ENCODE peak calls at places on chromosomes 6 and 20, in four cellular contexts. E, F, K and Y are unnamed samples.

GRCh38 chr6:100035873-100036653 is 42.0 kb upstream of the MCHR2 start:
- DNase-seq in F (no peak), E (no peak), K (no peak), Y (no peak)

GRCh38 chr6:34714663-34715062 is 18.1 kb upstream of the ILRUN start:
- DNase-seq in K (no peak), E (no peak), F (peak; percentile 33), Y (no peak)

GRCh38 chr20:37727247-37727956 is 33.6 kb downstream of the CTNNBL1 start:
- DNase-seq in K (peak; percentile 58), E (no peak), F (peak; percentile 40), Y (no peak)

GRCh38 chr6:138931660-138932059 is 56.4 kb downstream of the REPS1 start:
- DNase-seq in F (no peak), K (no peak), E (no peak), Y (no peak)

GRCh38 chr6:30543824-30544223 is 12.5 kb downstream of the GNL1 start:
- DNase-seq in K (no peak), F (no peak), E (no peak), Y (no peak)

GRCh38 chr20:4076671-4077070 is 61.3 kb upstream of the RNF24 start:
- DNase-seq in K (peak; percentile 90), F (peak; percentile 85), E (no peak), Y (peak; percentile 76)

GRCh38 chr6:109237082-109237985 is 142.0 kb downstream of the CEP57L1 start:
- DNase-seq in E (no peak), K (peak; percentile 65), F (peak; percentile 40), Y (no peak)

GRCh38 chr20:29443819-29444218 is 1813.6 kb upstream of the DEFB115 start:
- DNase-seq in F (no peak), K (no peak), E (no peak), Y (no peak)

GRCh38 chr6:107716688-107717089 is 107.4 kb downstream of the SCML4 start:
- DNase-seq in F (peak; percentile 40), K (peak; percentile 23), E (no peak), Y (peak; percentile 68)

GRCh38 chr20:36311854-36312723 is 6.0 kb downstream of the DLGAP4 start:
- DNase-seq in E (no peak), K (no peak), F (no peak), Y (no peak)

GRCh38 chr20:64108731-64109389 is 1.5 kb upstream of the NPBWR2 start:
- DNase-seq in K (no peak), F (no peak), E (peak; percentile 3), Y (no peak)

GRCh38 chr20:32973077-32973717 is 31.0 kb downstream of the SUN5 start:
- DNase-seq in F (no peak), K (no peak), E (no peak), Y (no peak)

GRCh38 chr6:147677647-147678046 is 169.2 kb downstream of the SAMD5 start:
- DNase-seq in K (no peak), F (no peak), E (no peak), Y (no peak)

GRCh38 chr20:49979030-49979832 is 3.5 kb upstream of the SNAI1 start:
- DNase-seq in E (no peak), F (peak; percentile 46), K (peak; percentile 61), Y (peak; percentile 38)

GRCh38 chr6:164035912-164036485 is 621.5 kb downstream of the QKI start:
- DNase-seq in F (no peak), E (no peak), K (no peak), Y (no peak)

GRCh38 chr20:25084616-25085187 is 2.8 kb upstream of the VSX1 start:
- DNase-seq in E (no peak), K (no peak), F (no peak), Y (no peak)

GRCh38 chr6:22888147-22888831 is 318.9 kb downstream of the HDGFL1 start:
- DNase-seq in K (peak; percentile 21), F (no peak), E (no peak), Y (no peak)

GRCh38 chr20:61901421-61902212 is 164.1 kb downstream of the TAF4 start:
- DNase-seq in F (no peak), E (no peak), K (no peak), Y (no peak)

GRCh38 chr20:830011-830521 is 3.4 kb upstream of the FAM110A start:
- DNase-seq in K (peak; percentile 26), F (peak; percentile 85), E (no peak), Y (no peak)

GRCh38 chr6:33160728-33161323 is 31.4 kb downstream of the COL11A2 start:
- DNase-seq in F (peak; percentile 91), E (no peak), K (peak; percentile 9), Y (peak; percentile 52)

GRCh38 chr20:58553841-58554240 is 38.6 kb upstream of the APCDD1L start:
- DNase-seq in K (no peak), F (peak; percentile 57), E (no peak), Y (no peak)

GRCh38 chr6:134078166-134078565 is 25.7 kb upstream of the SLC2A12 start:
- DNase-seq in K (no peak), E (no peak), F (no peak), Y (no peak)

GRCh38 chr6:20399518-20399917 is 2.2 kb upstream of the E2F3 start:
- DNase-seq in E (no peak), F (no peak), K (no peak), Y (no peak)

GRCh38 chr20:41631826-41632225 is 13.6 kb upstream of the CHD6 start:
- DNase-seq in K (no peak), F (peak; percentile 75), E (peak; percentile 62), Y (no peak)

GRCh38 chr6:16973071-16973470 is 128.8 kb upstream of the STMND1 start:
- DNase-seq in K (no peak), E (no peak), F (no peak), Y (no peak)
- H3K27ac ChIP-seq in K (no peak overlapping the region), E (no peak overlapping the region), F (no peak overlapping the region), Y (no peak overlapping the region)

GRCh38 chr20:53940883-53941546 is 129.4 kb downstream of the BCAS1 start:
- DNase-seq in E (no peak), F (peak; percentile 86), K (peak; percentile 93), Y (no peak)
- H3K27ac ChIP-seq in E (peak overlapping the region; percentile 33), F (peak overlapping the region; percentile 87), K (peak overlapping the region; percentile 22), Y (no peak overlapping the region)

GRCh38 chr6:42281570-42281969 is 63.9 kb upstream of the MRPS10 start:
- DNase-seq in E (no peak), F (no peak), K (no peak), Y (no peak)

GRCh38 chr6:42281016-42281533 is 63.4 kb upstream of the MRPS10 start:
- DNase-seq in K (no peak), E (no peak), F (no peak), Y (no peak)

GRCh38 chr6:42279144-42279781 is 61.6 kb upstream of the MRPS10 start:
- DNase-seq in E (no peak), F (peak; percentile 54), K (no peak), Y (no peak)

GRCh38 chr6:42278131-42278853 is 60.6 kb upstream of the MRPS10 start:
- DNase-seq in F (no peak), E (no peak), K (no peak), Y (no peak)

DNA sequence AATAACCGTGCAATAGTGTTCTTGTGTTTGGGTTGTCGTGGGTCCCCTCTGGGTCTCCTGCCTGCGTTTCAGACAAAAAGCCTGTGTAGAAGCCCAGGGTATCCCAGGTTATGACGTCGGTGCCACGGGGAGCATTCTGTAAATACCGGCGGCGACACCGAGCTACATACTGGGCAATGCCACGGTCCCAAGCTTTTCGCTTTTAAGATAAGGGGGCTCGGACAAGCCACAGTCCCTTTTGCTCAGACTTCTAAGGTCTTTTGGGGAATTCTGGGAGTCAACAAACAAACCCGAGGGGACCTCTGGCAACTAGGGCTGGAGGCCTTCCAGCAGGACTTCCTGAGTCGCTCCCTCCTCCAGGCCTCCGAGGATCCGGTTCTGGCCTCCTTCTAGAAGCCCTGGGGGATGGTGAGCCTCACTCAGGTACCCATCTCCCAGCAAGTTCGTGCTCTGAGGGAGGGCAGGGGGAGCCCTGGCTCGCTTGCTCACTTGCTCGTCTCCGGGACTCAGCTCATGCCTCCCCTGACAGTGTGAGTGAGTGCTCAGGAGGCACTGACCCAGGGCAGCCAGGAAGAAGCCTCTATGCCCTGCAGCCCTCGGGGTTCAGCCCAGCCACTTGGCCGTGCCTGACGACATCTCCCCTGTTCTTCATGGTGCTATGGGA is 62.4 kb upstream of the MRPS10 start:
- DNase-seq in K (no peak), E (no peak), F (peak; percentile 73), Y (no peak)
- H3K27ac ChIP-seq in K (no peak overlapping the region), E (no peak overlapping the region), F (peak overlapping the region; percentile 51), Y (no peak overlapping the region)

GRCh38 chr6:39879535-39879934 is 54.7 kb downstream of the MOCS1 start:
- DNase-seq in F (peak; percentile 23), K (no peak), E (no peak), Y (no peak)
- H3K27ac ChIP-seq in F (no peak overlapping the region), K (no peak overlapping the region), E (peak overlapping the region; percentile 95), Y (no peak overlapping the region)

GRCh38 chr6:1386310-1386709 is 3.1 kb upstream of the FOXF2 start:
- DNase-seq in F (no peak), E (no peak), K (no peak), Y (no peak)

GRCh38 chr6:1385129-1386042 is 4.0 kb upstream of the FOXF2 start:
- DNase-seq in E (no peak), K (no peak), F (no peak), Y (no peak)

GRCh38 chr6:1382883-1383728 is 6.3 kb upstream of the FOXF2 start:
- DNase-seq in E (no peak), F (no peak), K (no peak), Y (no peak)

GRCh38 chr6:1383729-1384548 is 5.4 kb upstream of the FOXF2 start:
- DNase-seq in E (no peak), F (no peak), K (no peak), Y (no peak)

GRCh38 chr6:1384549-1385128 is 4.7 kb upstream of the FOXF2 start:
- DNase-seq in K (no peak), F (no peak), E (no peak), Y (no peak)
- H3K27ac ChIP-seq in K (no peak overlapping the region), F (no peak overlapping the region), E (no peak overlapping the region), Y (no peak overlapping the region)

DNA sequence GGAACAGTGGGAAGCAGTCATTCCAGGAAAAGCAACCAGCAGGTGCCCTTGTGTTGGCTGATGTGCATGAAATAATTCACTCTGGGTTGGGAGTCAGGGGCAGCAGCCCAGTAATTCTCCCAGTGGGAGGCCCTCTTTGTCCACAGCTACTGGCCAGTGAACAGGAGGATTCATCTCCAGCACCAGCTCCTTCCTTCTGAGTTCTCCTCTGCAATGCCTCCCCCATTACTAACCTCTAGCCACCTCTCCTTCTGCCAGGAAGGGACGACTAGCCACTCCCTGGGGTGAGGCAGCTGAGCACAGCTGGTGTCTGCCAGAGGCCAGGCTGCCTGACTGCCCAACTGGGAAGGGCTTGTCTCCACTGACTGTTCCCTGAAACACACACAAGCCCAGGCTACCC is 12.5 kb upstream of the R3HDML start:
- DNase-seq in K (peak; percentile 3), E (no peak), F (no peak), Y (no peak)
- H3K27ac ChIP-seq in K (peak overlapping the region; percentile 80), E (no peak overlapping the region), F (no peak overlapping the region), Y (no peak overlapping the region)

GRCh38 chr20:43972051-43972450 is 57.4 kb downstream of the TOX2 start:
- DNase-seq in K (no peak), E (no peak), F (no peak), Y (no peak)
- H3K27ac ChIP-seq in K (no peak overlapping the region), E (no peak overlapping the region), F (no peak overlapping the region), Y (no peak overlapping the region)

DNA sequence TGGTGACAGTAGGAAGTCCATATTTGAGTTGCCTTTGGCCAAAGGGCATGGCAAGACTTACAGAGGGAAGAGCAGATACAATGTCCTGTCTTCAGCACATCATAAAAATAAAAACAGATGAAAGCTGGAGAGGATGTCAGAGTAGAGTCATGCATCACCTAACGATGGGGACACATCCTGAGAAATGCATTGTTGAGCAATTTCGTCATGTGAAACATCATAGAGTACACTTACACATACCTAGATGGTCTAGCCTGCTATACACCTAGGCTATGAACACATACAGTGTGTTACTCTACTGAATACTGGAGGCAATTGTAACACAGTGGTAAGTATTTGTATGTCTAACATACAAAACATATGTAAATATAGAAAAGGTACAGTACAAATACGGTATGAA is 75.6 kb downstream of the VEGFA start:
- DNase-seq in E (no peak), K (no peak), F (no peak), Y (no peak)
- H3K27ac ChIP-seq in E (no peak overlapping the region), K (no peak overlapping the region), F (no peak overlapping the region), Y (no peak overlapping the region)